ENCODE peak calls at places on chromosome 22, in six cellular contexts. Y, I, J, E, S and D are unnamed samples.
A peak's percentile ranks its signal among the peaks of the same experiment; 100 is the strongest.

GRCh38 chr22:25176175-25176574 is 23.5 kb upstream of the CRYBB3 start:
- DNase-seq in Y (no peak), I (no peak), J (no peak), E (no peak), S (no peak), D (no peak)

GRCh38 chr22:21823740-21824438 is 43.6 kb downstream of the MAPK1 start:
- DNase-seq in Y (no peak), I (no peak), J (no peak), E (no peak), S (no peak), D (no peak)

GRCh38 chr22:19663821-19664325 is 50.4 kb upstream of the SEPTIN5 start:
- DNase-seq in Y (no peak), I (no peak), J (peak; percentile 43), E (no peak), S (no peak), D (no peak)

GRCh38 chr22:30393885-30394284 is 2.9 kb upstream of the SEC14L2 start:
- DNase-seq in Y (no peak), I (no peak), J (no peak), E (no peak), S (no peak), D (no peak)

GRCh38 chr22:30773919-30774318 is 79.2 kb downstream of the OSBP2 start:
- DNase-seq in Y (no peak), I (no peak), J (no peak), E (no peak), S (no peak), D (no peak)

GRCh38 chr22:49514656-49515055 is 313.0 kb downstream of the BRD1 start:
- DNase-seq in Y (no peak), I (no peak), J (no peak), E (no peak), S (no peak), D (no peak)

GRCh38 chr22:40022536-40023225 is 27.9 kb downstream of the FAM83F start:
- DNase-seq in Y (no peak), I (no peak), J (no peak), E (peak; percentile 18), S (no peak), D (no peak)

GRCh38 chr22:25365491-25366261 is 146.2 kb downstream of the CRYBB2 start:
- DNase-seq in Y (no peak), I (no peak), J (no peak), E (no peak), S (no peak), D (no peak)

GRCh38 chr22:21051145-21051835 is 5.5 kb downstream of the LRRC74B start:
- DNase-seq in Y (no peak), I (no peak), J (no peak), E (no peak), S (no peak), D (no peak)

GRCh38 chr22:30005213-30005857 is 74.9 kb upstream of the HORMAD2 start:
- DNase-seq in Y (peak; percentile 51), I (peak; percentile 61), J (peak; percentile 79), E (peak; percentile 63), S (peak; percentile 57), D (peak; percentile 68)

GRCh38 chr22:19321757-19322156 is 30.2 kb upstream of the CLTCL1 start:
- DNase-seq in Y (no peak), I (no peak), J (no peak), E (no peak), S (no peak), D (no peak)

GRCh38 chr22:50729391-50730012 is 8.5 kb upstream of the ACR start:
- DNase-seq in Y (no peak), I (no peak), J (no peak), E (no peak), S (no peak), D (no peak)

GRCh38 chr22:50105529-50106100 is 15.8 kb downstream of the MOV10L1 start:
- DNase-seq in Y (no peak), I (peak; percentile 23), J (no peak), E (peak; percentile 77), S (no peak), D (peak; percentile 70)

GRCh38 chr22:48843640-48844039 is 984.0 kb downstream of the BRD1 start:
- DNase-seq in Y (no peak), I (no peak), J (no peak), E (no peak), S (no peak), D (no peak)

GRCh38 chr22:19840955-19841640 is 13.6 kb downstream of the GNB1L start:
- DNase-seq in Y (no peak), I (no peak), J (no peak), E (no peak), S (no peak), D (no peak)

GRCh38 chr22:19673660-19674059 is 40.6 kb upstream of the SEPTIN5 start:
- DNase-seq in Y (no peak), I (no peak), J (no peak), E (no peak), S (no peak), D (no peak)

GRCh38 chr22:19514831-19515565 is 9.2 kb downstream of the CLDN5 start:
- DNase-seq in Y (no peak), I (no peak), J (no peak), E (no peak), S (no peak), D (no peak)

GRCh38 chr22:48942698-48943566 is 884.7 kb downstream of the BRD1 start:
- DNase-seq in Y (no peak), I (no peak), J (no peak), E (no peak), S (no peak), D (no peak)

GRCh38 chr22:36775966-36776669 is at the start of gene IFT27:
- DNase-seq in Y (peak; percentile 99), I (peak; percentile 96), J (peak; percentile 94), E (peak; percentile 100), S (peak; percentile 99), D (peak; percentile 99)

GRCh38 chr22:36772451-36772850 is 3.5 kb downstream of the IFT27 start:
- DNase-seq in Y (no peak), I (no peak), J (no peak), E (no peak), S (no peak), D (no peak)

GRCh38 chr22:36771376-36772063 is 4.4 kb downstream of the IFT27 start:
- DNase-seq in Y (peak; percentile 21), I (no peak), J (no peak), E (no peak), S (no peak), D (no peak)

GRCh38 chr22:36775589-36775965 is 342 bp downstream of the IFT27 start:
- DNase-seq in Y (peak; percentile 55), I (peak; percentile 43), J (peak; percentile 53), E (peak; percentile 43), S (peak; percentile 57), D (peak; percentile 32)

GRCh38 chr22:36773935-36774334 is 2.0 kb downstream of the IFT27 start:
- DNase-seq in Y (no peak), I (no peak), J (no peak), E (no peak), S (no peak), D (no peak)
- TF ChIP-seq CTCF in Y (no peak), I (no peak), J (peak; percentile 26), E (peak; percentile 12), S (no peak), D (no peak)

DNA sequence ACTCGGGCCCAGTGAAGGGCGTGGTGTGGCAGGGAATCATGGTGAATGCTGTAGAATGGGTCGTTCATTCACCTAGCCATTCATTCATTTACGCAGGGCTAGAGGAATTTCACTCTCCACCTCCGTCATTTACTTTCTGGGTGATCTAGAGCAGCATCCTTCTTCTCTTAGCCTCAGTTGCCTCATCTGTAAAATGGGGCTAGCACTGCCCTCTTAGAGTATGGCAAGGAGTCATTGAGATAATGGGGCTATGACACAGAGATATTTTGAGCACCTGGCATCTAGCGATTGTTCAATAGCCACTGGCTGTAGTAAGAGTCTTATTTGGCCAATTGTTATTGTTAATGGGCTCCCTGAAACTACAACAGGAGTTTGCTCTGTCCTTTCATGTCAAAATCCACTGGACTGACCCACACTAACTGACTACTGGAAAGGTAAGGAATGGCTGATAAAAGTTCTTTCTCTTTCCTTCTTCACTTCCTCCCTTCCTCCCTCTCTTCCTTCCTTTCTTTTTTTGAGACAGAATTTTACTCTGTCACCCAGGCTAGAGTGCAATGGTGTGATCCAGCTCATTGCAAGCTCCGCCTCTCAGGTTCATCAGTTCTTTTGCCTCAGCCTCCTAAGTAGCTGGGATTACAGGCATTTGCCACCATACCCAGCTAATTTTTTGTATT is 85.4 kb downstream of the IGLL1 start:
- DNase-seq in Y (no peak), I (no peak), J (no peak), E (no peak), S (no peak), D (no peak)
- TF ChIP-seq CTCF in Y (no peak), I (no peak), J (no peak), E (no peak), S (no peak), D (no peak)

GRCh38 chr22:32827061-32827602 is 25.6 kb downstream of the TIMP3 start:
- DNase-seq in Y (no peak), I (no peak), J (no peak), E (no peak), S (no peak), D (no peak)

GRCh38 chr22:32829451-32829851 is 27.9 kb downstream of the TIMP3 start:
- DNase-seq in Y (no peak), I (no peak), J (no peak), E (no peak), S (no peak), D (no peak)

GRCh38 chr22:32828561-32828960 is 27.1 kb downstream of the TIMP3 start:
- DNase-seq in Y (no peak), I (no peak), J (no peak), E (no peak), S (no peak), D (no peak)

GRCh38 chr22:32826537-32826936 is 25.0 kb downstream of the TIMP3 start:
- DNase-seq in Y (no peak), I (no peak), J (no peak), E (no peak), S (no peak), D (no peak)

DNA sequence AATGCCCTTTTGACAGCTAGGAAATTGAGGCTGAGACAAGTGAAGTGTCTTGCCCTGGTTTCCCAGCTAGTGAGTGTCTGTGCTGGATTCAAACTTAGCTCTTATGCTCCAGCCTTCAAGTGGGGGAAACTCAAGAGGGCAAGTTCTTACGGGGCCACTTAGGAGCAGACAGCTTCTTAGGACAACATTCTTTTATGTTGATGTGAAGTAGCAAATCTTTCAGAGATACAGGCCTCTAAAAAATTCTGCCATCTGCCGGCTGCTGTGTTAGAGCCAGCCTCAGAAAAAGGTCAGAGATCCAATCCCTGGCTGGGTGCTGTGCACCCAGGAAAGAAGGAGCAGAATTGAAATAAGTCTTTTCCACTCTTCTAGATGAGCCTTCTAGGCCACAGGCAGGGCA is 26.6 kb downstream of the TIMP3 start:
- DNase-seq in Y (no peak), I (no peak), J (no peak), E (no peak), S (no peak), D (no peak)
- TF ChIP-seq CTCF in Y (no peak), I (no peak), J (no peak), E (no peak), S (no peak), D (no peak)

DNA sequence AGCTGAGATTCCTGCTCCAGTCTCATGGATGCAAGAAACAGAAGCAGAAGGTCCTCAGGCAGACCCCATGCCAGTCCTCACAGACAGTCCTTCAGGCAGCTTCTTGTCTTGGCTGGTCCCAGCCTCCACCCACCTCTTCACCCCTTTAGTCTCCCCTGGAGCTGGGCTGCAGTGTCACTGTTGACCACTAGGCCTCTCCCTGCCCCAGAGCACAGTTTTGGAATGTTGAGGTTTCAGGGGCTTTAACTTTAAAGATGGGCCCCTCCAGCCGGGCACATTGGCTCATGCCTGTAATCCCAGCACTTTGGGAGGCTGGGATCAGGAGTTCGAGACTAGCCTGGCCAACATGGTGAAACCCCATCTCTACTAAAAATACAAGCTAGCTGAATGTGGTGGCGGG is 39.5 kb upstream of the GCAT start:
- DNase-seq in Y (no peak), I (no peak), J (no peak), E (no peak), S (no peak), D (no peak)
- TF ChIP-seq CTCF in Y (no peak), I (no peak), J (peak; percentile 22), E (peak; percentile 24), S (no peak), D (peak; percentile 4)